ENCODE peak calls at places on chromosomes 1 and 21, in six cellular contexts. M is psoas muscle, T is mucosa of descending colon, W is neural progenitor cell, Q is coronary artery, Y is SK-N-SH. G is an unnamed sample.

GRCh38 chr1:215555531-215555930 is 11.6 kb upstream of the KCTD3 start:
- DNase-seq in M (no peak), T (no peak), W (no peak), Q (no peak), Y (no peak), G (no peak)

GRCh38 chr1:236677641-236678235 is 8.6 kb upstream of the ACTN2 start:
- DNase-seq in M (no peak), T (no peak), W (no peak), Q (no peak), Y (no peak), G (no peak)

GRCh38 chr1:150311762-150312161 is 9.6 kb upstream of the PRPF3 start:
- DNase-seq in M (no peak), T (no peak), W (no peak), Q (no peak), Y (no peak), G (no peak)

GRCh38 chr1:29644812-29645211 is 408.5 kb downstream of the PTPRU start:
- DNase-seq in M (no peak), T (no peak), W (no peak), Q (no peak), Y (no peak), G (no peak)

GRCh38 chr1:212229654-212230053 is 55.6 kb upstream of the PPP2R5A start:
- DNase-seq in M (no peak), T (no peak), W (no peak), Q (no peak), Y (no peak), G (no peak)

GRCh38 chr21:29219165-29219770 is 79.5 kb upstream of the BACH1 start:
- DNase-seq in M (no peak), T (no peak), W (no peak), Q (no peak), Y (no peak), G (no peak)

GRCh38 chr1:5481889-5482288 is 510.3 kb downstream of the NPHP4 start:
- DNase-seq in M (no peak), T (no peak), W (peak; percentile 76), Q (no peak), Y (no peak), G (no peak)

GRCh38 chr1:179079113-179079761 is 2.6 kb upstream of the TOR3A start:
- DNase-seq in M (no peak), T (no peak), W (peak; percentile 77), Q (no peak), Y (peak; percentile 69), G (no peak)

GRCh38 chr1:5516756-5517155 is 475.5 kb downstream of the NPHP4 start:
- DNase-seq in M (no peak), T (no peak), W (no peak), Q (no peak), Y (no peak), G (no peak)

GRCh38 chr21:41901099-41901498 is 22.0 kb upstream of the PRDM15 start:
- DNase-seq in M (no peak), T (no peak), W (no peak), Q (no peak), Y (no peak), G (no peak)

GRCh38 chr1:232422901-232423300 is 207.0 kb downstream of the SIPA1L2 start:
- DNase-seq in M (no peak), T (no peak), W (no peak), Q (no peak), Y (no peak), G (no peak)

GRCh38 chr1:15833069-15833679 is 14.3 kb upstream of the SPEN start:
- DNase-seq in M (peak; percentile 65), T (peak; percentile 80), W (no peak), Q (no peak), Y (no peak), G (no peak)

GRCh38 chr1:22287946-22288520 is 145.1 kb upstream of the WNT4 start:
- DNase-seq in M (no peak), T (no peak), W (no peak), Q (peak; percentile 62), Y (peak; percentile 17), G (no peak)

GRCh38 chr21:29433366-29434059 is 134.8 kb downstream of the BACH1 start:
- DNase-seq in M (no peak), T (no peak), W (no peak), Q (no peak), Y (no peak), G (no peak)

GRCh38 chr21:41975391-41976272 is 21.8 kb upstream of the C2CD2 start:
- DNase-seq in M (no peak), T (no peak), W (peak; percentile 39), Q (peak; percentile 66), Y (no peak), G (no peak)

GRCh38 chr1:193115629-193116227 is 6.1 kb upstream of the CDC73 start:
- DNase-seq in M (no peak), T (no peak), W (no peak), Q (no peak), Y (peak; percentile 11), G (no peak)

GRCh38 chr1:39877980-39878956 is 5.0 kb downstream of the TRIT1 start:
- DNase-seq in M (no peak), T (no peak), W (no peak), Q (no peak), Y (no peak), G (no peak)

GRCh38 chr1:201226178-201226514 is 35.5 kb downstream of the IGFN1 start:
- DNase-seq in M (no peak), T (no peak), W (no peak), Q (no peak), Y (no peak), G (no peak)

GRCh38 chr1:228013322-228014234 is 6.8 kb downstream of the WNT3A start:
- DNase-seq in M (peak; percentile 37), T (no peak), W (no peak), Q (peak; percentile 66), Y (no peak), G (peak; percentile 11)

GRCh38 chr1:205042911-205043806 is at the start of gene CNTN2:
- DNase-seq in M (no peak), T (no peak), W (peak; percentile 77), Q (no peak), Y (peak; percentile 93), G (no peak)

GRCh38 chr1:9413143-9413876 is 120.6 kb downstream of the SPSB1 start:
- DNase-seq in M (peak; percentile 82), T (peak; percentile 69), W (peak; percentile 55), Q (peak; percentile 89), Y (peak; percentile 46), G (peak; percentile 52)

GRCh38 chr1:1554926-1555915 is 14.8 kb upstream of the TMEM240 start:
- DNase-seq in M (no peak), T (no peak), W (no peak), Q (no peak), Y (no peak), G (no peak)

GRCh38 chr1:228751360-228752098 is 16.2 kb downstream of the RHOU start:
- DNase-seq in M (no peak), T (no peak), W (no peak), Q (no peak), Y (no peak), G (no peak)

GRCh38 chr1:167555971-167556714 is 2.6 kb upstream of the CREG1 start:
- DNase-seq in M (peak; percentile 69), T (peak; percentile 57), W (peak; percentile 79), Q (peak; percentile 78), Y (peak; percentile 59), G (peak; percentile 58)

GRCh38 chr1:31523769-31524168 is 52.5 kb upstream of the TINAGL1 start:
- DNase-seq in M (peak; percentile 42), T (peak; percentile 67), W (no peak), Q (no peak), Y (no peak), G (no peak)

GRCh38 chr21:42793774-42794173 is 85.6 kb downstream of the WDR4 start:
- DNase-seq in M (no peak), T (no peak), W (no peak), Q (no peak), Y (no peak), G (no peak)

GRCh38 chr1:12405325-12406217 is 175.7 kb downstream of the VPS13D start:
- DNase-seq in M (no peak), T (no peak), W (peak; percentile 46), Q (no peak), Y (no peak), G (no peak)

GRCh38 chr1:117719004-117719403 is 113.2 kb downstream of the TENT5C start:
- DNase-seq in M (no peak), T (no peak), W (no peak), Q (no peak), Y (no peak), G (no peak)
- TF ChIP-seq CTCF in M (no peak), T (no peak), W (no peak), Q (no peak), Y (no peak), G (no peak)

GRCh38 chr1:78607944-78608343 is 12.3 kb upstream of the IFI44L start:
- DNase-seq in M (no peak), T (no peak), W (no peak), Q (no peak), Y (no peak), G (no peak)
- TF ChIP-seq CTCF in M (no peak), T (no peak), W (no peak), Q (no peak), Y (no peak), G (no peak)

DNA sequence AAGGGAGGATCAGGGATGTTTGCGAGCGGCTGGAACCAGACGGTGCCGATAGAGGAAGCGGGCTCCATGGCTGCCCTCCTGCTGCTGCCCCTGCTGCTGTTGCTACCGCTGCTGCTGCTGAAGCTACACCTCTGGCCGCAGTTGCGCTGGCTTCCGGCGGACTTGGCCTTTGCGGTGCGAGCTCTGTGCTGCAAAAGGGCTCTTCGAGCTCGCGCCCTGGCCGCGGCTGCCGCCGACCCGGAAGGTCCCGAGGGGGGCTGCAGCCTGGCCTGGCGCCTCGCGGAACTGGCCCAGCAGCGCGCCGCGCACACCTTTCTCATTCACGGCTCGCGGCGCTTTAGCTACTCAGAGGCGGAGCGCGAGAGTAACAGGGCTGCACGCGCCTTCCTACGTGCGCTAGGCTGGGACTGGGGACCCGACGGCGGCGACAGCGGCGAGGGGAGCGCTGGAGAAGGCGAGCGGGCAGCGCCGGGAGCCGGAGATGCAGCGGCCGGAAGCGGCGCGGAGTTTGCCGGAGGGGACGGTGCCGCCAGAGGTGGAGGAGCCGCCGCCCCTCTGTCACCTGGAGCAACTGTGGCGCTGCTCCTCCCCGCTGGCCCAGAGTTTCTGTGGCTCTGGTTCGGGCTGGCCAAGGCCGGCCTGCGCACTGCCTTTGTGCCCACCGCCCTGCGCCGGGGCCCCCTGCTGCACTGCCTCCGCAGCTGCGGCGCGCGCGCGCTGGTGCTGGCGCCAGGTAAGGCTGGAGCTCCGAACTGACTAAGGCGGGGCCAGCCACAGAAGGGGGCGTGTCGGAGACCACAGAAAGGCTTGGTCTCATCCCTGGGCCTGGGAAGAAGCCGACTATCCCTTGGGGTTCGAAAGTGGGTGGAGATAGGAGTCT is 465 bp downstream of the SLC27A3 start:
- DNase-seq in M (peak; percentile 72), T (peak; percentile 86), W (peak; percentile 92), Q (no peak), Y (peak; percentile 81), G (peak; percentile 78)
- TF ChIP-seq CTCF in M (no peak), T (no peak), W (no peak), Q (no peak), Y (peak; percentile 7), G (no peak)

DNA sequence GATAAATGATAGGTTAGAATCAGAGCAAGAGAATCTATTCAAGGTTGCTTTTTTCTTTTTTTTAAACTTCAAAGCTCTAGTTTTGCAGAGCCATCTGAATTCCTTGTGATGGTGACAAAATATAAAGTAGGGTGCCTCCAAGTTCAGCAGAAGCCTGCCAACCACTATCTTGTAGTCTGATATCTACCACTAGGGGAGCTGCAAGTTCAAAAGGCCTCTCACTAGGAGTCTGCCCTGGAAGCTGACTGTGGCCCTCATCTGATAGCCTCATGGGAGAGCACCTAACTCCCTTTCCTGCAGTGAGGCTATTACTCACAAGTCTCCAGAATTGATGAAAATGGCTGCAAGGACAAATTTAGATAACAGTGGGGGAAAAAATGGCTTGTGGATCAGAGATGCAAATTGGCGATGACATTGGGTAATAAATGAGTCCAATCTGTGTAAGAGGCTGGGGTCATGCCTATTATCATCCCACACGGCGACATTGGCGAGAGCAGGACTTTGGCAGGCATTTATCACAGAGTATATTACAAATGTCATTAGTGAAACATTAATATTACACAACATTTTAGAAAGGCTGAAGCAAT is 10.7 kb upstream of the ZP4 start:
- DNase-seq in M (no peak), T (no peak), W (peak; percentile 32), Q (no peak), Y (peak; percentile 44), G (no peak)
- TF ChIP-seq CTCF in M (peak; percentile 14), T (no peak), W (peak; percentile 62), Q (no peak), Y (peak; percentile 64), G (no peak)

G was measured in natural killer cell.